ENCODE peak calls at places on chromosomes 2 and 18, in five cellular contexts. I is A549, C is endothelial cell of umbilical vein, F is K562, R is GM12878. W is an unnamed sample.
A peak's percentile ranks its signal among the peaks of the same experiment; 100 is the strongest.

GRCh38 chr2:100940240-100940639 is 61.8 kb upstream of the RPL31 start:
- DNase-seq in I (no peak), C (no peak), F (no peak), R (no peak), W (no peak)

GRCh38 chr18:22167091-22167470 is 2.3 kb upstream of the GATA6 start:
- DNase-seq in I (peak; percentile 5), C (no peak), F (no peak), R (no peak), W (no peak)

GRCh38 chr2:33069894-33070651 is 123.3 kb downstream of the LTBP1 start:
- DNase-seq in I (peak; percentile 97), C (peak; percentile 98), F (peak; percentile 39), R (no peak), W (peak; percentile 36)

GRCh38 chr2:10300997-10301945 is 1.4 kb upstream of the HPCAL1 start:
- DNase-seq in I (no peak), C (no peak), F (no peak), R (no peak), W (no peak)

GRCh38 chr2:119480718-119481142 is 43.6 kb downstream of the SCTR start:
- DNase-seq in I (no peak), C (no peak), F (no peak), R (no peak), W (no peak)

GRCh38 chr2:19409001-19409400 is 50.6 kb upstream of the OSR1 start:
- DNase-seq in I (no peak), C (no peak), F (no peak), R (no peak), W (no peak)

GRCh38 chr2:240319855-240320560 is 115.5 kb upstream of the GPC1 start:
- DNase-seq in I (no peak), C (peak; percentile 72), F (peak; percentile 14), R (no peak), W (peak; percentile 53)

GRCh38 chr18:7921938-7922587 is 354.9 kb downstream of the PTPRM start:
- DNase-seq in I (peak; percentile 86), C (peak; percentile 95), F (no peak), R (no peak), W (no peak)

GRCh38 chr18:12013186-12013916 is 32.0 kb downstream of the IMPA2 start:
- DNase-seq in I (no peak), C (no peak), F (no peak), R (no peak), W (no peak)

GRCh38 chr2:121529439-121530209 is 1.1 kb upstream of the RNU4ATAC start:
- DNase-seq in I (no peak), C (no peak), F (peak; percentile 76), R (no peak), W (peak; percentile 88)

GRCh38 chr18:24831091-24831490 is 370.7 kb downstream of the HRH4 start:
- DNase-seq in I (no peak), C (no peak), F (no peak), R (no peak), W (no peak)

GRCh38 chr2:224983719-224984388 is 58.4 kb downstream of the DOCK10 start:
- DNase-seq in I (no peak), C (no peak), F (no peak), R (no peak), W (no peak)

GRCh38 chr2:186852508-186852907 is 3.5 kb upstream of the ZSWIM2 start:
- DNase-seq in I (no peak), C (no peak), F (no peak), R (no peak), W (no peak)

GRCh38 chr18:74945774-74946545 is 263.0 kb downstream of the PTGR3 start:
- DNase-seq in I (no peak), C (no peak), F (no peak), R (no peak), W (no peak)

GRCh38 chr2:170226216-170226615 is 48.3 kb downstream of the MYO3B start:
- DNase-seq in I (no peak), C (no peak), F (no peak), R (no peak), W (no peak)

GRCh38 chr2:170229125-170229524 is 51.2 kb downstream of the MYO3B start:
- DNase-seq in I (no peak), C (no peak), F (no peak), R (no peak), W (no peak)

GRCh38 chr2:170229744-170230143 is 51.8 kb downstream of the MYO3B start:
- DNase-seq in I (no peak), C (no peak), F (no peak), R (no peak), W (no peak)

GRCh38 chr2:170228429-170228828 is 50.5 kb downstream of the MYO3B start:
- DNase-seq in I (no peak), C (no peak), F (no peak), R (no peak), W (no peak)

DNA sequence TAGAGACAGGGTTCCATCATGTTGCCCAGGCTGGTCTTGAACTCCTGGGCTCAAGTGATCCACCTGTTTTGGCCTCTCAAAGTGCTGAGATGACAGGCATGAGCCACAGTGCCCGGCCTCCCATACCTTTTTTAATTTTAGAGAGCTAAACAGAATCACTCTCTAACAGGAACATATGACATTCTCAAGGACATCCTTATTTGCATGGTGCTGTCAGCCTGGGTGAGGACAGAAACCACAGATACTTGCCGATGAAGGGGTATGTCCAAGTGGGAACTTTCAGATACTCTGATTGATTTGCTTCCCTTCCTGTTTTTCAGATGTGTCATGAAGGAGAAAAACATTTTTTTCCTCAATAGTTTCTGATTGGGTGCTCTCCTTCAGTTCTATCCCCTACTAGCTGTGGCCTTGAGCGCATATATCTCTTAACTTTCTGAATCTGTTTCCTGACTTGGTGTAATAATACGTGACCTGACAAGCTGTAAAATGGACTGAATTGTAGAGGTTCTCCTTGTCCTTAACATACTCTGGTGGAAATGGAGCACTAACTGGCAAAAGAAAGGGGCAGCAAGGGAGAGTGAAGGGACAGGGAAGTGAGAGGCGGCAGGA is 49.6 kb downstream of the MYO3B start:
- DNase-seq in I (no peak), C (no peak), F (no peak), R (peak; percentile 79), W (no peak)
- H3K4me3 ChIP-seq in I (no peak overlapping the region), C (no peak overlapping the region), F (no peak overlapping the region), R (no peak overlapping the region), W (no peak overlapping the region)

DNA sequence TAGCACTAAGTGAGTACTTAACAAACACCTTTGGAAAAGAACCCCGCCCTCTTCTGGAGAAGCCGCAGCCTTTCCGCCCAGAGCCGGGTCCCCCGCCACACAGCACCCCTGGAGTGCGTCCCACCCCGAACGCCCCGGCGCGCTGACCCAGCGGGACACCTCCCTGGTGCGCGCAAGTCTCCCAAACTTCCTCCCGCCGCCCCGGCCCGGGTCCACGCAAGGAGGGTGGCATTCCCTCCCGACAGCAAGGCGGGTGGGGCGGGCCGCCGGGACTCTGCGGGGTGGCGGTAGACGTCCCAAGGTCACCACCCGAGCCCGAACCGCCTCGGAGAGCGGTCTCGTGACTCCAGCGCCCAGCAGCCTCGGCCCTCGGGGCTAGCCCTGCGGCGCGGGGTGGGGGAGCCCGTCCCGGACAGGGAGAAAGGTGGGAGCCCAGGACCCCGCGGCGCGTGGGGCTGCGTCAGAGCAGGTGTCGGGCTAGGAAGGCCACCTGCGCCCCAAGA is 598 bp downstream of the CCDC93 start:
- DNase-seq in I (no peak), C (peak; percentile 21), F (peak; percentile 64), R (no peak), W (peak; percentile 64)
- TF ChIP-seq MYC in I (no peak), C (no peak), F (peak; percentile 34), R (no peak), W (no peak)

GRCh38 chr2:229601396-229601795 is 113.0 kb downstream of the DNER start:
- DNase-seq in I (no peak), C (no peak), F (no peak), R (no peak), W (no peak)
- H3K4me3 ChIP-seq in I (no peak overlapping the region), C (no peak overlapping the region), F (no peak overlapping the region), R (no peak overlapping the region), W (no peak overlapping the region)

DNA sequence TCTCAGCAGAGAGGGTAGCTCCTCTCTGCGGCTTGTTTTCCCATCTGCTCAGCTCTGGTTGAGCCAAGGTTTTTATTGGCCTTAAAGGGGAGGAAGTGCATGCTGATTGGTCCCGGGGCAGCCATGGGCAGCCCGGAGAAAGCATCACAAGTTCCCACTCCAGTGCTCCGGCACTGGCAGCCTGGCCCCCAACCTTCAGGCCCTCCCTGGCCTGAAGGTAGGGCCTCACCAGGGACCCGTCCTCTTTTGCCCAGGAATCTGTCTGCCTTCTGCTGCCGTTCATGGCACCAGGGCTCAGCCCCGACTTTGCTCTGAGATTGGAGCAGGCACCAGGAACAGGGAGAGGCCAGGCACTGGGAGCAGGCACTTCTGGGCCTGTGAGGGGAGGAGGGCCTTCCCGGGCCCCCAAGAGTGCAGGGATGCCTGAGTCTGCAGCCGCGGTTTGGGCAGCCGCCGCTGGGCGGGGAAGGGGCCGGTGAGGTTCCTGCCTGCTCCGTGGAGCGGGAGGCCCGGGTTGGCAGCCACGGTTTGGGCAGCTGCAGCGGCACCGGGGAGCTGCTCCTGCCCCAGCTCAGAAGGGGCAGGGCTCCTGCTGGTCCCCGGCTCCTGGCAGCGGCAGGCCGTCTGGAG is 17.5 kb upstream of the ILKAP start:
- DNase-seq in I (no peak), C (no peak), F (no peak), R (no peak), W (no peak)
- TF ChIP-seq MYC in I (no peak), C (no peak), F (no peak), R (no peak), W (no peak)

DNA sequence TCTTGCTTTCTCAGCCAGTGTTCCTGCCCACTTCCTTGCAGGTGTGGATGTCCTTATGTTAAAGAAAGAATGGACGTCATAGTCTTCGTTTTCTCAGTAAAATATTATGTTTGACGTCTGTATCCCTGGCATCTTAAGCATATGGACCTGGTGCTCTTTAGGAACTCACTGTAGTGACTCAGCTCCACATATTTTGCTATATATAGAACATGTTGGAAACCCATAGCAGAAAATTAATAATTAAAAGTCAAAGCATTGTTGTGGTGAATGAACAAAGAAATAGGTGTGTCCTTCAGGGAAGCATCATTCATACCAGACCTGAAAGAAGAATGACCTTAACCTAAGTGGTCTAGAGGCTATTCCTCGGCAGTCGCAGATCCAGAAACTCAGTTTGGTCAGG is 196.1 kb downstream of the MCFD2 start:
- DNase-seq in I (peak; percentile 83), C (peak; percentile 28), F (no peak), R (no peak), W (no peak)
- H3K4me3 ChIP-seq in I (peak overlapping the region; percentile 3), C (no peak overlapping the region), F (no peak overlapping the region), R (no peak overlapping the region), W (no peak overlapping the region)

GRCh38 chr2:39595116-39595515 is 70.6 kb upstream of the TMEM178A start:
- DNase-seq in I (no peak), C (no peak), F (no peak), R (no peak), W (no peak)
- TF ChIP-seq MYC in I (no peak), C (no peak), F (no peak), R (no peak), W (no peak)